ENCODE peak calls at places on chromosomes 4 and X, in ten cellular contexts. N is fibroblast of lung; S is psoas muscle; T is A549; H is ovary; X is K562; B is heart left ventricle; G is colonic mucosa; K is CD4-positive, alpha-beta memory T cell; C is IMR-90. F is an unnamed sample. For H3K4me1, the result is how much of the 10 kb centered on the place peaks cover.

GRCh38 chr4:154406022-154406835 is 85.4 kb downstream of the DCHS2 start:
- DNase-seq in H (no peak), G (no peak), X (peak), K (no peak), N (no peak), B (no peak), T (no peak), S (no peak), C (no peak), F (no peak)

GRCh38 chrX:150649096-150649870 is 43.9 kb upstream of the MTMR1 start:
- DNase-seq in G (no peak), S (peak), X (no peak), N (peak), H (peak), K (no peak), T (peak), B (peak), C (peak), F (no peak)

GRCh38 chrX:1242901-1243402 is 25.7 kb upstream of the CSF2RA start:
- DNase-seq in S (no peak), K (no peak), H (no peak), T (peak), B (no peak), X (no peak), C (no peak), G (no peak), N (no peak), F (no peak)

GRCh38 chr4:27368781-27369180 is 508.1 kb downstream of the STIM2 start:
- DNase-seq in N (peak), K (no peak), B (no peak), S (no peak), H (no peak), G (no peak), T (no peak), C (no peak), X (no peak), F (no peak)

GRCh38 chr4:169079942-169080827 is 70.1 kb upstream of the CBR4 start:
- DNase-seq in N (peak), B (peak), G (peak), H (peak), X (peak), T (no peak), K (no peak), S (peak), C (peak), F (no peak)

GRCh38 chrX:9708923-9709553 is 56.6 kb downstream of the GPR143 start:
- DNase-seq in S (peak), T (peak), N (peak), C (peak), H (peak), G (peak), K (peak), B (peak), X (peak), F (peak)

GRCh38 chrX:50691820-50692219 is 122.2 kb downstream of the SHROOM4 start:
- DNase-seq in S (no peak), C (peak), G (peak), K (peak), X (peak), N (peak), T (peak), B (no peak), H (no peak), F (no peak)

GRCh38 chr4:37970702-37971101 is 10.5 kb downstream of the PTTG2 start:
- DNase-seq in T (peak), C (peak), K (peak), H (no peak), S (peak), G (peak), B (peak), X (peak), N (peak), F (peak)

GRCh38 chr4:154164931-154165839 is 326.4 kb downstream of the DCHS2 start:
- DNase-seq in N (peak), T (no peak), S (no peak), K (no peak), C (peak), H (no peak), G (no peak), B (no peak), X (peak), F (no peak)

GRCh38 chr4:6119507-6120020 is 80.8 kb downstream of the JAKMIP1 start:
- DNase-seq in N (no peak), S (no peak), X (no peak), B (peak), T (no peak), H (no peak), K (no peak), G (no peak), C (no peak), F (no peak)

GRCh38 chr4:46399440-46399839 is 9.5 kb upstream of the GABRA2 start:
- DNase-seq in B (no peak), X (no peak), H (no peak), N (no peak), T (no peak), S (no peak), G (no peak), K (no peak), C (no peak), F (no peak)

DNA sequence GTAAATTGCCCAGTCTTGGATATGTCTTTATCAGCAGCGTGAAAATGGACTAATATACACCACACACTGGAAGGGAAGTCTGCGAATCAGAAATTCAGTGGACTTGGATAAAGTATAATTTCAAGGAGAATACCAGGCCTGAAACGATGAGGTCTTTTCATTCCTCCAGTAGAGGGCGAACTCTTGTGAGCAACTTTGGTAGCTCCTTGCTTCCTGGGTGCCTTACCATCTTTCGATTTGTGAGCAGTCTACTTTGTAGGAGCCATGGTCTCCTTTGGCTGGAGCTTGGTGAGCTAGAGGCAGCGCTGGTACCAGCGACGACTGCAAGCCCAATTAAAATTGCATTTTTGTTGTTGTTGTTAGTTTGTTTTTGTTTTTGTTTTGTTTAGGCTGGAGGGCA is 791.9 kb downstream of the FAT4 start:
- DNase-seq in B (no peak), N (no peak), T (peak), S (no peak), H (no peak), X (peak), G (no peak), C (no peak), K (no peak), F (no peak)
- H3K4me1 ChIP-seq in B (under half), N (under half), T (under half), S (under half), H (under half), X (under half), G (under half), C (under half), K (under half), F (under half)

GRCh38 chrX:45756562-45756961 is 555.9 kb upstream of the DIPK2B start:
- DNase-seq in K (no peak), N (peak), G (no peak), B (no peak), X (no peak), S (no peak), C (no peak), T (no peak), H (no peak), F (no peak)
- H3K4me1 ChIP-seq in K (half or more), N (under half), G (under half), B (under half), X (under half), S (under half), C (under half), T (half or more), H (under half), F (half or more)

DNA sequence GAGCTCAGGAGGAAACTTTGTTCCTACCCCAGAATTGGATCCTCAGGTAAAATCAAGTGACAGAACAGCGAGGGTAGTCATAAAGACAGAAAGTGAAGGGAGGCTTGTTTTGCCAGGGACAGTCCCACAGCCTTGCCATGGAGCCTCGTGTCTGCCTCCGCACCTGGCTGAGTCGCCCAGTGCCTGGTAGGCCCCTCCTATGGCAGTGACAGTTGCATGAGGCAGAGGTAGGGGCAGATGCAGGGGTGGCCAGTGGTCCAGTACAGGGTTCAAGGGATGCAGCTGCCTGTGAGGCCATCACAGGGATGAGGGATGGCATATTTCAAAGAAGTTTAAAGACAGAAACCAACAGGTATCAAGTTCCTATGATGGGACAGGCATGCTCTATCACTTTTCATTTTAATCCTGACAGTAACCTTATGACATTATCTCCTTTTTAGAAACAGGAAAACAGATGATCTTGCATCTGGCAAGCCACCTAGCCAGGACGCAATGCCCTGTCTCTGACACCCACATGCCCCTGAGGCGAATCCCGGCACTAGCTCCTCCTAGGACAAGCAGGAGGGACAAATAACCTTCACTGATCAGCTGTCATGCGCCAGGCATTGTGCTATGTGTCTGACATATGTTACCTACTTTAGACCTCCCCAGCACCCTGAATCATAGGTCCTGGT is 127.4 kb upstream of the ENPP6 start:
- DNase-seq in T (no peak), S (peak), B (no peak), H (no peak), X (no peak), C (no peak), N (no peak), G (no peak), K (no peak), F (no peak)
- H3K4me1 ChIP-seq in T (under half), S (half or more), B (under half), H (under half), X (under half), C (under half), N (under half), G (under half), K (under half), F (under half)

DNA sequence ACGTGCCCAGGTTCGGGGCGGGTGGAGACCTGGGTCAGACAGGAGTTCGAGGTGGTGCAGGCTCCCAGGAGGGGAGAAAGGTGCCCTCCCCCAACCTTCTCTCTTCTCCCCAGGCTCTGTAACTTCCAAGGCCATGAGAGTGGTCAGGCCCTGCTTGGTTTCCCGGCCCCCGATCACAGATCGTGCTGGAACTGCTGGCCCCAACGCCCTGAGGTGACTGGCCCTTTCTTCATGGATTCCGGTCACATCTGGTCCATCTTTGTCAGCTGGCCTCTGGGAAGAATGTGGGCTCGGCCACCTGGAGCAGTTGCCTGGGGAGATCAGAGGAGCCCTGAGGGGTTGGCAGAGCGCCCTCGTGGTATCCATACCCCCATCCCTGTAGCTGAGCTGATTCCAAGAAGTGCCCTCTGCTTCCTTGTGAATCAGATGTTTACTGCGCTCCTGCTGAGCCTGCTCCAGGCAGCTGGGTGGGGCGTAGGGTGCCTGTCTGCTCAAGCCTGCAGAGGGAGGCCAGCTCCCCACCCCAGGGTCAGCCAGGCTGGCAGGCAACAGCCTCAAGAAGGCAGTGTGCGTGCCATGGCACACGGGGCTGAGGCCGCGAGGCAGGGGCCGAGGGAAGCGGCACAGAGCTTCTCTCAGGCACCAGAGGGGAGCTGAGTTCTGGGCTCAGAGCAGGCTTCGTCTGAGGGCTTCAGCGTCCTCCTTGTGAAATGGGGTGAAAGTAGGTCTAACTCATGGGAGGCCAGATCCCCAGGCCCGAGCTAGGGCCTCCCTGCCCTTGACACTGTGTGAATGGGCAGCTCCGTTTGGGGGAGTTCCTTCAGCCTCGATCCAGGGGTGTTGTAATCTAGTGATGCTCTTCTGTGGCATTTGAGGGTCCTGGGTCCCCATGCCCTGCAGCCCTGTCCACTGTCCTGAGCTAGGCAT is 3.6 kb downstream of the SH3BP2 start:
- DNase-seq in C (peak), G (peak), S (peak), T (peak), H (peak), K (no peak), N (peak), B (peak), X (no peak), F (no peak)
- H3K4me1 ChIP-seq in C (half or more), G (half or more), S (under half), T (half or more), H (under half), K (half or more), N (under half), B (half or more), X (half or more), F (half or more)

F was measured in CD8-positive, alpha-beta memory T cell.